ENCODE peak calls at places on chromosomes 6 and 20, in five cellular contexts. K is CD4-positive, CD25-positive, alpha-beta regulatory T cell; W is stimulated activated CD4-positive, alpha-beta T cell treated with anti-CD3 and anti-CD28 coated beads, Interleukin-15, amount 100 ng/mL, for 24 hours; R is NCI-H1105; I is body of pancreas. G is an unnamed sample.

GRCh38 chr6:106685833-106686232 is 56.5 kb downstream of the QRSL1 start:
- DNase-seq in W (no peak), K (no peak), R (no peak), I (no peak), G (no peak)

GRCh38 chr6:12767016-12767415 is 50.4 kb downstream of the PHACTR1 start:
- DNase-seq in K (no peak), I (no peak), R (no peak), W (no peak), G (no peak)

GRCh38 chr6:72832271-72832670 is 210.4 kb downstream of the KCNQ5 start:
- DNase-seq in R (no peak), I (no peak), K (no peak), W (no peak), G (no peak)

GRCh38 chr6:84798257-84798656 is 33.9 kb upstream of the TBX18 start:
- DNase-seq in W (no peak), K (no peak), I (no peak), R (no peak), G (no peak)

GRCh38 chr6:47599512-47599911 is 98.9 kb upstream of the ADGRF4 start:
- DNase-seq in R (no peak), W (no peak), K (no peak), I (no peak), G (no peak)

GRCh38 chr6:144953552-144954240 is 668.6 kb downstream of the UTRN start:
- DNase-seq in R (no peak), I (no peak), K (no peak), W (no peak), G (no peak)

GRCh38 chr6:93341900-93342613 is 77.3 kb downstream of the EPHA7 start:
- DNase-seq in W (no peak), R (peak; percentile 98), K (no peak), I (no peak), G (no peak)

GRCh38 chr20:34736106-34736505 is 32.0 kb downstream of the TP53INP2 start:
- DNase-seq in W (no peak), R (no peak), I (no peak), K (no peak), G (no peak)

GRCh38 chr6:159915397-159915796 is 24.6 kb downstream of the MAS1 start:
- DNase-seq in K (no peak), W (no peak), I (no peak), R (no peak), G (no peak)

GRCh38 chr20:23094927-23095326 is 8.8 kb upstream of the CD93 start:
- DNase-seq in I (no peak), R (no peak), W (no peak), K (no peak), G (no peak)

GRCh38 chr20:59873409-59873808 is 60.0 kb downstream of the SYCP2 start:
- DNase-seq in R (no peak), W (no peak), I (no peak), K (no peak), G (no peak)

GRCh38 chr6:46051962-46052361 is 36.3 kb upstream of the CLIC5 start:
- DNase-seq in W (no peak), I (no peak), K (no peak), R (no peak), G (no peak)

GRCh38 chr6:100574836-100575235 is 110.1 kb upstream of the SIM1 start:
- DNase-seq in K (no peak), W (no peak), I (no peak), R (no peak), G (no peak)

GRCh38 chr20:13325033-13325432 is 104.0 kb downstream of the ISM1 start:
- DNase-seq in W (peak; percentile 19), K (no peak), I (no peak), R (no peak), G (no peak)

G was measured in mucosa of descending colon.